ENCODE peak calls at places on chromosomes 6 and 20, in seven cellular contexts. D, G, H, U, Q, I and N are unnamed samples. For H3K4me1 and H3K9me3, the result is how much of the 10 kb centered on the place peaks cover.

GRCh38 chr6:125205931-125206330 is 52.4 kb downstream of the TPD52L1 start:
- DNase-seq in G (no peak), D (no peak), H (no peak), I (no peak), Q (no peak), U (no peak), N (no peak)

GRCh38 chr6:163352011-163352685 is 62.4 kb upstream of the QKI start:
- DNase-seq in D (no peak), U (no peak), G (no peak), H (no peak), Q (no peak), I (no peak), N (no peak)

GRCh38 chr6:27865952-27866369 is 46.2 kb downstream of the OR2B2 start:
- DNase-seq in D (no peak), U (no peak), Q (no peak), G (no peak), H (no peak), I (peak), N (peak)

GRCh38 chr6:112139052-112139451 is 51.7 kb downstream of the FAM229B start:
- DNase-seq in G (no peak), I (no peak), U (no peak), Q (no peak), H (no peak), D (no peak), N (no peak)

GRCh38 chr6:162711376-162711775 is 16.2 kb downstream of the PRKN start:
- DNase-seq in Q (no peak), D (no peak), H (no peak), U (no peak), I (no peak), G (no peak), N (no peak)

GRCh38 chr20:5171074-5171789 is 44.4 kb downstream of the CDS2 start:
- DNase-seq in G (no peak), Q (peak), D (no peak), I (no peak), H (no peak), U (no peak), N (no peak)

GRCh38 chr6:25397406-25397805 is 118.2 kb downstream of the CARMIL1 start:
- DNase-seq in G (no peak), Q (no peak), I (no peak), U (no peak), D (no peak), H (no peak), N (no peak)

GRCh38 chr20:45545754-45546453 is 1.3 kb downstream of the EPPIN start:
- DNase-seq in Q (no peak), I (no peak), H (peak), U (peak), D (no peak), G (peak), N (peak)

GRCh38 chr20:58004146-58004545 is 224.3 kb downstream of the ANKRD60 start:
- DNase-seq in I (no peak), U (no peak), D (no peak), Q (no peak), G (no peak), H (no peak), N (no peak)

GRCh38 chr6:16806363-16806762 is 45.1 kb upstream of the ATXN1 start:
- DNase-seq in U (no peak), I (no peak), G (no peak), Q (no peak), D (no peak), H (no peak), N (no peak)

GRCh38 chr6:159978291-159979135 is 9.6 kb downstream of the IGF2R start:
- DNase-seq in D (no peak), I (no peak), G (peak), H (no peak), U (no peak), Q (no peak), N (no peak)

GRCh38 chr6:159979136-159979874 is 10.4 kb downstream of the IGF2R start:
- DNase-seq in I (no peak), H (no peak), D (no peak), U (no peak), Q (peak), G (peak), N (peak)

GRCh38 chr6:159974932-159975331 is 6.0 kb downstream of the IGF2R start:
- DNase-seq in U (no peak), G (no peak), Q (no peak), I (no peak), H (no peak), D (no peak), N (no peak)

GRCh38 chr6:159977242-159978214 is 8.6 kb downstream of the IGF2R start:
- DNase-seq in G (peak), U (no peak), I (no peak), Q (peak), H (no peak), D (no peak), N (peak)

DNA sequence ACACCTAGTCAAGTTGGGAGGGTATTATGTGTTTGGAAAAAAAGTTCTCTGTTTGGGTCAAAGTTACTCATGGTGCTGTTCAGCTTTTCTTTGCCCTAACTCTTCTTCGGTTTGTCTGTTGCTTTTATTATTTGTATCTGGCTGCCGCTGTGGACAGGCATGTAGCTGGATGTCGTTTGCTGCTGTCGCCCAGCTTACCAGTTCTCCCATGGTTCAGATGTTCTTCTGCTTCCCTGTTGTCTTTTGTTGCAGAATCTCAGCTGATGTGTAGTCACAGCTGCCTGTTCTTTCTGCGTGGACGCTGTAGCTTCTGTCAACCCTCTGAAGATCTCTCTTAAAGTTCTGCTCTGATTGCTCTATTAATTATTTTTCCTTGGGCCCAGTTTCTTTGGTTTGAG is 8.0 kb downstream of the IGF2R start:
- DNase-seq in H (no peak), U (no peak), D (no peak), Q (no peak), G (no peak), I (no peak), N (no peak)
- H3K4me1 ChIP-seq in H (under half), U (under half), D (under half), Q (under half), G (under half), I (under half), N (half or more)

GRCh38 chr6:26531897-26532296 is 6.3 kb upstream of the HMGN4 start:
- DNase-seq in D (no peak), U (no peak), G (no peak), I (no peak), H (no peak), Q (no peak), N (no peak)
- H3K9me3 ChIP-seq in D (under half), U (under half), G (under half), I (under half), H (under half), Q (under half), N (under half)

DNA sequence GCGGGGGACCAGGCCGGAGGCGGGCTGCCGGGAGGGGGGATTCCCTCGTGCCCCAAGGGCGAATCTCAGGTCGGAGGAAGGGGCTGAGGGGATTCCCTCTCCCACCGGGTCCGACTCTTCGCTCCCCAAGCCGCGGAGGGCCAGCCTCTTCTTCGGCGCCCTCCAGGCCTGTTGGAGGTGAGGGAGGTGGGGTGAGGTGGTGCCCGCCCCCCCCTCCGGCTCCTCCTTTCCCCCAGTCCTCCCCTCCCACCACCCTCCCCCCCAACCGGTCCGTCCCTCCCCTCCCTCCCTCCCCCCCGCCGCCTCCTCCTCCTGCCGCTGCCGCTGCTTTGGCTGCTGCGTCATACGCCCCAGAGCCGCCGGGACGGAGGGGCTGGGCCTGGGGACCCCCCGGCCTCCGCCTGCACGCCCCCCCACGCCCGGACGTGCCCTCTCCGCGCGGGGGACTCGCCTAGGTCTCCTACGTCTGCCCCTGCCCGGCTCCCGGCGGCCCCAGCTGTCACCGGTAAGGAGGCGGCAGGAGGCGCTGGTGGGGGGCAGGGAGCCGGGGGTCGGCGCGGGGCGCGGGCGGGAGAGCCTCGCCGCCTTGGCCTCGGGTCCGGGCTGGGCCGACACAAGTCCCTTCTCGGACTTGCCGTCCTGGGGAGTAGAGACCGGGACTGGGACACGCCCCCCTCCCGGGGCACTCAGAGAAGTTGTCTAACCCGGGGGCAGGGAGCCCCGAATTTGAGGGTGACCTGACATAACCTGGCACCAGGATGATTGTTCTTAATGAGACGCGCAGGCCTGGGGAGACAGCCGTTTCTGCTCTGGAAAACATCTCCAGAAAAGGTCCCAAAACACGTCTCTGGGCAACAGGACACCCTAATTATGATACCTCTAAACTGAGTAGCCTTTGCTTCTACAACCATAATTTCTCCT is at the start of gene PHF1:
- DNase-seq in Q (peak), I (peak), U (peak), H (peak), D (no peak), G (peak), N (peak)
- H3K4me1 ChIP-seq in Q (under half), I (under half), U (under half), H (under half), D (under half), G (under half), N (under half)

GRCh38 chr6:167726043-167726442 is 100.7 kb upstream of the AFDN start:
- DNase-seq in G (no peak), I (no peak), H (no peak), U (no peak), D (no peak), Q (no peak), N (no peak)

GRCh38 chr6:167731731-167732422 is 94.8 kb upstream of the AFDN start:
- DNase-seq in U (no peak), I (peak), G (no peak), D (no peak), H (no peak), Q (no peak), N (no peak)

GRCh38 chr6:167733740-167734661 is 92.7 kb upstream of the AFDN start:
- DNase-seq in Q (no peak), I (peak), U (no peak), D (no peak), H (no peak), G (peak), N (no peak)

GRCh38 chr6:167731216-167731615 is 95.5 kb upstream of the AFDN start:
- DNase-seq in I (peak), H (no peak), Q (no peak), D (no peak), U (no peak), G (no peak), N (no peak)

GRCh38 chr6:167730441-167730840 is 96.3 kb upstream of the AFDN start:
- DNase-seq in U (no peak), Q (no peak), H (no peak), G (no peak), I (peak), D (no peak), N (no peak)
- H3K9me3 ChIP-seq in U (under half), Q (under half), H (under half), G (under half), I (under half), D (under half), N (under half)

GRCh38 chr20:43550456-43550855 is 8.4 kb upstream of the SGK2 start:
- DNase-seq in I (peak), U (no peak), D (no peak), H (no peak), Q (no peak), G (no peak), N (no peak)
- H3K4me1 ChIP-seq in I (under half), U (under half), D (under half), H (under half), Q (under half), G (under half), N (under half)

GRCh38 chr6:347951-348859 is 43.3 kb upstream of the IRF4 start:
- DNase-seq in I (no peak), G (no peak), Q (no peak), U (no peak), D (no peak), H (no peak), N (no peak)

GRCh38 chr6:350371-350770 is 41.2 kb upstream of the IRF4 start:
- DNase-seq in G (no peak), H (no peak), I (no peak), Q (no peak), U (no peak), D (no peak), N (no peak)

GRCh38 chr6:349491-349921 is 42.0 kb upstream of the IRF4 start:
- DNase-seq in I (no peak), H (no peak), D (no peak), G (no peak), U (no peak), Q (no peak), N (no peak)

GRCh38 chr6:347232-347631 is 44.3 kb upstream of the IRF4 start:
- DNase-seq in Q (no peak), I (peak), D (no peak), H (no peak), U (no peak), G (no peak), N (no peak)

GRCh38 chr6:348860-349396 is 42.6 kb upstream of the IRF4 start:
- DNase-seq in D (no peak), U (no peak), H (no peak), G (no peak), Q (no peak), I (no peak), N (no peak)
- H3K9me3 ChIP-seq in D (under half), U (under half), H (under half), G (under half), Q (under half), I (under half), N (under half)

GRCh38 chr20:62716198-62716940 is 7.7 kb downstream of the NTSR1 start:
- DNase-seq in D (peak), Q (no peak), I (peak), H (no peak), U (no peak), G (peak), N (peak)

GRCh38 chr20:62715201-62715600 is 6.6 kb downstream of the NTSR1 start:
- DNase-seq in Q (no peak), H (no peak), I (no peak), G (no peak), D (no peak), U (no peak), N (no peak)

GRCh38 chr20:62716941-62717310 is 8.3 kb downstream of the NTSR1 start:
- DNase-seq in D (no peak), H (no peak), Q (no peak), G (no peak), I (no peak), U (no peak), N (no peak)

GRCh38 chr20:62714006-62714405 is 5.4 kb downstream of the NTSR1 start:
- DNase-seq in I (no peak), Q (no peak), H (no peak), D (no peak), U (no peak), G (no peak), N (no peak)

DNA sequence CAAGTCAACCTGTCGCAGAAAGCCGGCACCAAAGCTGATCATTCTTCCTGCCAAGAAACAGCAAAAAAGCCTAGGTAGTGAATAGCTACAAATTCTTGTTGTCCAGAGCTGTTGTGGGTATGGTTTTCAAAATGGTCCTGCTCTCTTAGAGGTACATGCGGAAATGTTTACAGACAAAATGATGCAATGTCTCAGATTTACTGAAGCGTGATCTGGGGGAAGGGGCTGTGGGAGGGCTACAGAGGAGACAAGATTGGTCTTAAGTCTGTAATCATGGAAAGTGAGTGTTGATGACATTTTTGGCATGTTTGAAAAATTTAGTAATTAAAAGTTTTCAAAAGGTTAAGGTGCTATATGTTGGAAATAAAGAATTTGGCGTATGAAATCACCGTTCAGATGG is 6.2 kb downstream of the NTSR1 start:
- DNase-seq in D (no peak), G (no peak), I (no peak), U (no peak), Q (no peak), H (no peak), N (no peak)
- H3K4me1 ChIP-seq in D (under half), G (under half), I (under half), U (under half), Q (under half), H (under half), N (under half)